ENCODE peak calls at places on chromosomes 6 and 20, in six cellular contexts. X is Peyer's patch, I is uterus, J is stomach, Q is ovary, A is A549. F is an unnamed sample.

GRCh38 chr6:113644861-113645575 is 212.1 kb upstream of the MARCKS start:
- DNase-seq in X (no peak), I (no peak), J (no peak), Q (no peak), A (no peak), F (no peak)

GRCh38 chr6:156685823-156686428 is 91.3 kb upstream of the ARID1B start:
- DNase-seq in X (no peak), I (no peak), J (no peak), Q (no peak), A (no peak), F (no peak)

GRCh38 chr6:25046942-25047341 is 111.2 kb upstream of the RIPOR2 start:
- DNase-seq in X (no peak), I (no peak), J (no peak), Q (no peak), A (no peak), F (no peak)

GRCh38 chr6:90918361-90918760 is 331.5 kb upstream of the MAP3K7 start:
- DNase-seq in X (no peak), I (no peak), J (no peak), Q (no peak), A (no peak), F (no peak)

GRCh38 chr20:44730441-44730840 is 15.2 kb upstream of the KCNK15 start:
- DNase-seq in X (no peak), I (no peak), J (no peak), Q (no peak), A (no peak), F (no peak)

GRCh38 chr6:31836676-31837611 is 9.4 kb downstream of the HSPA1B start:
- DNase-seq in X (no peak), I (no peak), J (no peak), Q (no peak), A (no peak), F (no peak)

GRCh38 chr6:136158398-136158797 is 91.7 kb downstream of the MTFR2 start:
- DNase-seq in X (no peak), I (peak; percentile 64), J (no peak), Q (peak; percentile 74), A (no peak), F (no peak)

GRCh38 chr20:55014766-55015165 is 539.4 kb downstream of the DOK5 start:
- DNase-seq in X (no peak), I (no peak), J (no peak), Q (no peak), A (no peak), F (no peak)

DNA sequence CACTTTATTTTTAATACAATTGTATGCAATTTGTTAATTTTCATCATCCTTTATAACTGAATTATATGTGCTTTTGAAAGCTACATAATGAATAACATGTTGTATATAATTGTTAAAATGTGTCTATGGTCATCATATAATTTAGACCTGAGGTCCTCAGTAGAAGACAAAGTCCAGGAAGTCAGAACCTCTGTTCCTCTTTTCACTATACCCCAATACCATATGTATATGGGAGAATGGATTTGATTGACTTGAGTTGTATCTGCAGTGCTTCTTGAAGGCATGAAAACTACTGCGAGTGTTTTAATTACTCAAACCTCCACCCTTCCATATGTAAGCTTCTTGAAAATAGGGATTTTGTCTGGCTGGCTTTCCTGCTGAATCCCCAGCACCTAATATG is 140.7 kb upstream of the NEDD9 start:
- DNase-seq in X (no peak), I (no peak), J (no peak), Q (no peak), A (no peak), F (no peak)
- TF ChIP-seq CTCF in X (no peak), I (no peak), J (no peak), Q (no peak), A (no peak), F (no peak)

GRCh38 chr6:20476501-20477043 is 57.7 kb upstream of the CDKAL1 start:
- DNase-seq in X (no peak), I (no peak), J (no peak), Q (no peak), A (no peak), F (no peak)

GRCh38 chr6:20468179-20468578 is 66.1 kb upstream of the CDKAL1 start:
- DNase-seq in X (no peak), I (no peak), J (no peak), Q (no peak), A (no peak), F (no peak)

GRCh38 chr6:20474756-20475542 is 59.3 kb upstream of the CDKAL1 start:
- DNase-seq in X (no peak), I (no peak), J (no peak), Q (no peak), A (no peak), F (no peak)

GRCh38 chr6:20473518-20473917 is 60.7 kb upstream of the CDKAL1 start:
- DNase-seq in X (no peak), I (no peak), J (no peak), Q (no peak), A (no peak), F (no peak)

DNA sequence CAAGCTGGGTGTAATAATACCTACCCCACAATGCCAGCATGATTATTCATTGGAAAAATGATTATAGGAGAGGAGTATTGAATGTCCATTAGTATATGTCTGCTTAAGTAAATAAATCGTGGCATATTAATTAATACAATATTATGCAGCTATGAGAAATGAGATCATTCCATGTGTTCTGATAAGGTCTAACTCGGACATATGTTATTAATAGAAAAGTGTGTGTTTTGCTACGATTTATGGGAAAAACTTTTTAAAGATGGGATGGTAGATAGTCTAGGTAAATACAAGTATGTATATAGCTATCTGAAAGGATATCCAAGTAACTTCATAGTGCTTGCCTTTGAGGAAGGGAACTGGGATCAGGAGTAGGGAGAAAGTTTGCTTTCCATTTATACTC is 61.5 kb upstream of the CDKAL1 start:
- DNase-seq in X (no peak), I (no peak), J (no peak), Q (no peak), A (no peak), F (no peak)
- TF ChIP-seq POLR2A in X (no peak), I (no peak), J (no peak), Q (no peak), A (no peak), F (no peak)

GRCh38 chr6:28741363-28741762 is 182.4 kb downstream of the TRIM27 start:
- DNase-seq in X (no peak), I (no peak), J (no peak), Q (no peak), A (no peak), F (no peak)

GRCh38 chr6:28743271-28743789 is 180.5 kb downstream of the TRIM27 start:
- DNase-seq in X (no peak), I (no peak), J (no peak), Q (no peak), A (no peak), F (no peak)

GRCh38 chr6:28747083-28747630 is 176.6 kb downstream of the TRIM27 start:
- DNase-seq in X (no peak), I (no peak), J (no peak), Q (no peak), A (no peak), F (no peak)

GRCh38 chr6:28738396-28738765 is 185.4 kb downstream of the TRIM27 start:
- DNase-seq in X (no peak), I (no peak), J (no peak), Q (no peak), A (no peak), F (no peak)

DNA sequence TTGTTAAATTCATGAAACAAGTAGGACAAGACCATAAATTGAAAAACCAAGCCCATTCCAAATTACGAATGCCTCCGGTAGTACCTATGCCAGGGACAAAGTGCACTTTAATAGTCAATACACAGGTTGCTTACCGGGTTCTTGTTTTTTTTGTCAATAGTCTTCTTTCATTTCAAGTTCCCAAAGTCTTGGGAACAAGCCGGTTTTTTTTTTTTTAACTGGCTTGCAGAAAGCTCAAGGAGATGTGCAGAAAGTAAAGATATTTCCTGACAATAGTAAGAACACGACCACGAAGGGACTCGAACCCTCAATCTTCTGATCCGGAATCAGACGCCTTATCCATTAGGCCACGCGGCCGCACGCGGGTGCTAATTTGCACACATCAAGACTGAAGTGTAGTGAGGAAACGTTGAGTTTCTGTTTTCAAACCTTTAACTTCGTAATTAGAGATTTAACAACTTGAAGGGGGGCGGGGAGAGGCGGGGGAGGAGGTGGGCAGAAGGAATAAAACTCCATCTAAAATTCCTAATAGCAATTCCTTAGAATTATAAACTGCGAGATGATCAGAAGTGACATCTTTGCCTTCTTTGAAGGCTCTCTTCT is 181.0 kb downstream of the TRIM27 start:
- DNase-seq in X (no peak), I (no peak), J (no peak), Q (no peak), A (peak; percentile 58), F (no peak)
- H3K4me3 ChIP-seq in X (no peak overlapping the region), I (no peak overlapping the region), J (no peak overlapping the region), Q (no peak overlapping the region), A (peak overlapping the region; percentile 58), F (no peak overlapping the region)

GRCh38 chr20:25015986-25016385 is 23.4 kb upstream of the APMAP start:
- DNase-seq in X (no peak), I (no peak), J (peak; percentile 22), Q (no peak), A (no peak), F (no peak)

GRCh38 chr20:25016471-25016870 is 23.9 kb upstream of the APMAP start:
- DNase-seq in X (no peak), I (no peak), J (peak; percentile 23), Q (no peak), A (no peak), F (peak; percentile 85)

GRCh38 chr20:25018425-25018824 is 25.9 kb upstream of the APMAP start:
- DNase-seq in X (no peak), I (no peak), J (peak; percentile 45), Q (no peak), A (no peak), F (peak; percentile 46)

GRCh38 chr20:25018841-25019240 is 26.3 kb upstream of the APMAP start:
- DNase-seq in X (no peak), I (no peak), J (peak; percentile 17), Q (no peak), A (no peak), F (no peak)

DNA sequence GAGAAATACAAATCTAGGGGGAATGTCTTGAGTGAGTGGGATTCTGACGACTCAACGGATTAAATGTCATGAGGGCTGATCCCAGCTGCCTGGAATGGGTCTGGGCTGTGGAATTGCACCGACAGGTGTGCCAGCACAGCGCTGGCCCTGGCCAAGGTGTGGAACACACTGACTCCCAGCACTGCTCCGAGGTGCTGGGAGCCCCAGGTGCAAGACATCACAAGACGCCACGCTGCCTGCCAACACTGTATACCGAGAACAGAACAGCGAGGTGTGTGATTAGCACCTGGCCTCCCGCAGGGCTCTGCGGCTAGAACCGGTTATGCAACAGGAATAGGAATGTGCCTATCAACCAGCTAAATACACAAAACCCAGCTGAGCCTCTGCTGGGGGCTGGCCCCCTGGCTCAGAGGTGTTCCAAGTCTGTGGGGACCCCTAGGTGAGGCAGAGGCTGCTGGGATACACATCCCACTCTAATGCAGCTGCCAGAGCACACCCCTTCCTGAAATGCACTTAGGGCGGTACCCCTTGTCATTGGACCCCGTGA is 24.8 kb upstream of the APMAP start:
- DNase-seq in X (no peak), I (no peak), J (peak; percentile 98), Q (no peak), A (no peak), F (peak; percentile 87)
- TF ChIP-seq CTCF in X (no peak), I (no peak), J (no peak), Q (no peak), A (no peak), F (no peak)

F was measured in lower leg skin.